ENCODE peak calls at places on chromosomes 12 and 14, in five cellular contexts. V, J, L, R and Z are unnamed samples.

GRCh38 chr14:19941668-19942067 is 11.0 kb downstream of the OR4K1 start:
- DNase-seq in V (no peak), J (no peak), L (no peak), R (no peak), Z (no peak)

GRCh38 chr14:103690332-103690731 is 24.9 kb downstream of the XRCC3 start:
- DNase-seq in V (no peak), J (no peak), L (no peak), R (no peak), Z (no peak)

GRCh38 chr12:88062464-88062863 is 33.3 kb upstream of the C12orf50 start:
- DNase-seq in V (no peak), J (no peak), L (no peak), R (no peak), Z (no peak)

GRCh38 chr12:96083020-96083489 is 47.7 kb upstream of the LTA4H start:
- DNase-seq in V (peak), J (no peak), L (no peak), R (no peak), Z (no peak)

GRCh38 chr14:76208340-76208739 is 56.6 kb downstream of the GPATCH2L start:
- DNase-seq in V (no peak), J (no peak), L (no peak), R (no peak), Z (no peak)

GRCh38 chr14:105045710-105046326 is 19.4 kb downstream of the GPR132 start:
- DNase-seq in V (peak), J (peak), L (peak), R (peak), Z (peak)

GRCh38 chr14:38755036-38755435 is 348.0 kb downstream of the SEC23A start:
- DNase-seq in V (no peak), J (no peak), L (no peak), R (no peak), Z (no peak)

GRCh38 chr14:79638647-79639266 is 572.5 kb downstream of the DIO2 start:
- DNase-seq in V (no peak), J (no peak), L (no peak), R (no peak), Z (no peak)

GRCh38 chr14:45377201-45377600 is 124.2 kb upstream of the MIS18BP1 start:
- DNase-seq in V (peak), J (no peak), L (no peak), R (no peak), Z (peak)

GRCh38 chr12:10612110-10612509 is 1.3 kb downstream of the MAGOHB start:
- DNase-seq in V (no peak), J (no peak), L (no peak), R (no peak), Z (no peak)